ENCODE peak calls at places on chromosomes 1 and 21, in eight cellular contexts. V is prostate gland, I is GM12865, K is AG09309, M is heart right ventricle, G is cardiac fibroblast, B is heart left ventricle, S is H1. Q is an unnamed sample.

GRCh38 chr1:102834688-102835320 is 273.5 kb downstream of the COL11A1 start:
- DNase-seq in S (no peak), M (no peak), V (no peak), I (no peak), K (no peak), B (no peak), G (peak; percentile 49), Q (no peak)

GRCh38 chr21:29647353-29647781 is 292.4 kb downstream of the GRIK1 start:
- DNase-seq in S (no peak), K (no peak), I (no peak), V (no peak), M (no peak), G (peak; percentile 77), B (no peak), Q (no peak)

GRCh38 chr21:14358775-14359174 is 24.2 kb downstream of the HSPA13 start:
- DNase-seq in B (no peak), G (peak; percentile 59), M (no peak), I (no peak), K (no peak), S (no peak), V (no peak), Q (no peak)

GRCh38 chr1:200524092-200524491 is 96.5 kb downstream of the KIF14 start:
- DNase-seq in K (no peak), G (no peak), B (no peak), V (no peak), M (no peak), I (no peak), S (no peak), Q (no peak)

GRCh38 chr1:239884776-239885175 is 206.9 kb upstream of the FMN2 start:
- DNase-seq in B (no peak), K (peak; percentile 11), M (no peak), G (no peak), I (no peak), V (no peak), S (no peak), Q (no peak)

GRCh38 chr21:45454081-45454923 is 49.3 kb downstream of the COL18A1 start:
- DNase-seq in V (no peak), I (no peak), M (peak; percentile 29), G (no peak), B (no peak), K (no peak), S (no peak), Q (no peak)

GRCh38 chr1:160167580-160167979 is 16.2 kb downstream of the ATP1A4 start:
- DNase-seq in V (no peak), S (no peak), M (no peak), G (no peak), I (no peak), B (no peak), K (no peak), Q (no peak)

GRCh38 chr1:179310271-179310670 is 16.7 kb downstream of the SOAT1 start:
- DNase-seq in I (no peak), B (no peak), S (no peak), M (no peak), K (peak; percentile 53), V (no peak), G (peak; percentile 79), Q (no peak)

GRCh38 chr21:37257967-37258877 is 8.9 kb downstream of the VPS26C start:
- DNase-seq in I (peak; percentile 97), B (peak; percentile 58), S (no peak), K (no peak), M (peak; percentile 59), V (peak; percentile 50), G (peak; percentile 68), Q (peak; percentile 27)

GRCh38 chr1:219312967-219313366 is 139.3 kb downstream of the LYPLAL1 start:
- DNase-seq in K (no peak), M (no peak), G (peak; percentile 92), V (no peak), I (no peak), B (no peak), S (no peak), Q (no peak)

GRCh38 chr1:181208076-181208475 is 119.6 kb downstream of the IER5 start:
- DNase-seq in B (no peak), I (no peak), M (no peak), G (no peak), S (no peak), K (no peak), V (no peak), Q (no peak)

GRCh38 chr1:184287001-184287400 is 99.8 kb upstream of the C1orf21 start:
- DNase-seq in K (no peak), V (no peak), S (no peak), G (peak; percentile 40), B (no peak), I (no peak), M (no peak), Q (no peak)

GRCh38 chr1:204578867-204579664 is 62.9 kb downstream of the MDM4 start:
- DNase-seq in S (no peak), G (peak; percentile 30), I (peak; percentile 81), K (no peak), M (peak; percentile 24), V (peak; percentile 5), B (peak; percentile 36), Q (no peak)

GRCh38 chr1:114979278-114979891 is 50.2 kb upstream of the TSHB start:
- DNase-seq in M (no peak), V (peak; percentile 63), B (peak; percentile 38), G (peak; percentile 71), K (peak; percentile 13), S (no peak), I (peak; percentile 65), Q (peak; percentile 11)

GRCh38 chr1:44819594-44820327 is 11.4 kb downstream of the BTBD19 start:
- DNase-seq in M (peak; percentile 79), B (peak; percentile 85), I (peak; percentile 97), V (peak; percentile 56), K (no peak), S (peak; percentile 79), G (peak; percentile 96), Q (peak; percentile 72)
- TF ChIP-seq CTCF in M (no peak), B (no peak), I (peak; percentile 8), V (no peak), K (peak; percentile 4), S (peak; percentile 5), G (no peak), Q (no peak)

GRCh38 chr1:223833948-223834347 is 11.8 kb downstream of the TP53BP2 start:
- DNase-seq in K (no peak), G (no peak), V (no peak), S (no peak), M (no peak), B (no peak), I (no peak), Q (no peak)

GRCh38 chr1:223831755-223832636 is 13.8 kb downstream of the TP53BP2 start:
- DNase-seq in G (peak; percentile 78), V (no peak), I (no peak), M (no peak), B (no peak), S (no peak), K (no peak), Q (no peak)

GRCh38 chr1:223834660-223835263 is 11.0 kb downstream of the TP53BP2 start:
- DNase-seq in I (no peak), G (peak; percentile 96), K (no peak), M (no peak), B (no peak), S (no peak), V (no peak), Q (no peak)

GRCh38 chr1:223829678-223830077 is 16.1 kb downstream of the TP53BP2 start:
- DNase-seq in G (no peak), M (no peak), B (no peak), S (no peak), K (no peak), V (no peak), I (no peak), Q (no peak)

DNA sequence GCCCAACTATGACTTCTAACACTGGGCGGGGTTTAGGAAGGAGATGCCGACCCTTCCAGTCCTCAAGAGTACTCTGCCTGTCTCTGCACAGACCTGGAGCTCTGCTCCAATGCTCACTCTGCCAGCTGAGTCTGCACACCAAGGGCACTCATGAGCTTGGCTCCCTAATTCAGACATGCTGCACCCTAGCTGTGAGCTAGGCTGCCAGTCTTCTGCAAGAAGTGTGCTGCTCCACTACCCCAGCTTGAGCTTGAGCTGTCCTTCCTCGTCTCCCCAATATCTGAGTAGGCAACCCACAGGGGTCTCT is 13.2 kb downstream of the TP53BP2 start:
- DNase-seq in B (no peak), K (no peak), S (no peak), M (no peak), G (no peak), I (no peak), V (no peak), Q (no peak)
- H3K4me3 ChIP-seq in B (no peak overlapping the region), K (no peak overlapping the region), S (no peak overlapping the region), M (no peak overlapping the region), G (peak overlapping the region; percentile 0), I (no peak overlapping the region), V (no peak overlapping the region), Q (no peak overlapping the region)

GRCh38 chr1:6105763-6106162 is 60.1 kb downstream of the KCNAB2 start:
- DNase-seq in B (no peak), K (no peak), S (no peak), M (peak; percentile 0), G (no peak), V (no peak), I (no peak), Q (no peak)
- TF ChIP-seq CTCF in B (no peak), K (no peak), S (no peak), M (no peak), G (no peak), V (no peak), I (no peak), Q (no peak)

DNA sequence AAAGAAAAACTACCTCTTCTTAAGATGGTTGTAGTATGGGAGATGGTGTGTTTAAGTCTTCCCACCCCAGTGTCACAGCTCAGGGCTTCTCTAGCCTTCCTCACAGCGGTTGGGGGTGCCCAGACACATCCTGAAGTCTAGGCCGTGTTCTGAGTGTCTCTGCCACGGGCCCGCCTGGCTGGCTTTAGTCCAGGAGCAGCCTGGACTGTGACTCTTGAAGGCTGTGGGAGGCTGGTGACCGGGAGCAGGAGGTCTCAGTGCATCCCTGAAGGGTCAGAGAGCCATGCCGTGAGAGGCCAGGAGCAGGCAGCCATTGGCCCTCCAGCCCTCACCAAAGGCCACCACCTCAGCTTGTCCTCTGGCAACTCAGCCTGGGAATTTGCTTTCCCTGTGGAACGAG is 4.5 kb downstream of the EPHX1 start:
- DNase-seq in M (peak; percentile 72), G (no peak), I (no peak), S (no peak), K (no peak), B (no peak), V (no peak), Q (no peak)
- H3K4me3 ChIP-seq in M (no peak overlapping the region), G (no peak overlapping the region), I (no peak overlapping the region), S (no peak overlapping the region), K (no peak overlapping the region), B (no peak overlapping the region), V (no peak overlapping the region), Q (no peak overlapping the region)

GRCh38 chr1:40563266-40563665 is 31.8 kb downstream of the ZNF684 start:
- DNase-seq in B (no peak), K (no peak), V (no peak), S (no peak), M (no peak), I (no peak), G (no peak), Q (no peak)

GRCh38 chr1:40562185-40562584 is 30.7 kb downstream of the ZNF684 start:
- DNase-seq in I (no peak), B (no peak), K (no peak), M (no peak), S (no peak), V (no peak), G (no peak), Q (no peak)

GRCh38 chr1:40564913-40565312 is 33.5 kb downstream of the ZNF684 start:
- DNase-seq in V (no peak), B (no peak), I (no peak), G (no peak), S (no peak), M (no peak), K (no peak), Q (no peak)

GRCh38 chr1:40567819-40568218 is 36.4 kb downstream of the ZNF684 start:
- DNase-seq in G (no peak), K (no peak), V (no peak), B (no peak), I (no peak), S (no peak), M (no peak), Q (no peak)

GRCh38 chr1:40564506-40564905 is 33.1 kb downstream of the ZNF684 start:
- DNase-seq in G (no peak), I (no peak), B (no peak), S (no peak), V (no peak), M (no peak), K (no peak), Q (no peak)
- TF ChIP-seq CTCF in G (no peak), I (no peak), B (no peak), S (no peak), V (no peak), M (no peak), K (no peak), Q (no peak)

Q was measured in LNCaP clone FGC.